ENCODE peak calls at places on chromosomes 11 and 22, in eight cellular contexts. One of them, this sample, is unnamed.

GRCh38 chr11:68840661-68841653 is 759 bp downstream of the CPT1A start:
- DNase-seq in colonic mucosa: peak; percentile 83
- DNase-seq in NB4: peak; percentile 77
- DNase-seq in body of pancreas: peak; percentile 76
- DNase-seq in skeletal muscle cell: no peak
- DNase-seq in right cardiac atrium: peak; percentile 85
- DNase-seq in transverse colon: peak; percentile 82
- DNase-seq in cardiac fibroblast: peak; percentile 53
- DNase-seq in this sample: peak; percentile 79

GRCh38 chr22:32034275-32034674 is 8.8 kb upstream of the SLC5A1 start:
- DNase-seq in cardiac fibroblast: no peak
- DNase-seq in colonic mucosa: no peak
- DNase-seq in right cardiac atrium: no peak
- DNase-seq in skeletal muscle cell: no peak
- DNase-seq in NB4: no peak
- DNase-seq in transverse colon: no peak
- DNase-seq in body of pancreas: no peak
- DNase-seq in this sample: no peak

GRCh38 chr22:29156507-29156906 is 49.2 kb upstream of the EMID1 start:
- DNase-seq in colonic mucosa: no peak
- DNase-seq in cardiac fibroblast: no peak
- DNase-seq in transverse colon: no peak
- DNase-seq in skeletal muscle cell: no peak
- DNase-seq in NB4: peak; percentile 63
- DNase-seq in right cardiac atrium: no peak
- DNase-seq in body of pancreas: no peak
- DNase-seq in this sample: no peak

GRCh38 chr11:27945323-27945722 is 162.6 kb downstream of the KIF18A start:
- DNase-seq in cardiac fibroblast: no peak
- DNase-seq in skeletal muscle cell: no peak
- DNase-seq in transverse colon: no peak
- DNase-seq in right cardiac atrium: no peak
- DNase-seq in colonic mucosa: no peak
- DNase-seq in NB4: no peak
- DNase-seq in body of pancreas: no peak
- DNase-seq in this sample: peak; percentile 67

GRCh38 chr11:124297921-124298320 is 15.8 kb downstream of the OR8D1 start:
- DNase-seq in body of pancreas: no peak
- DNase-seq in right cardiac atrium: no peak
- DNase-seq in transverse colon: no peak
- DNase-seq in skeletal muscle cell: peak; percentile 80
- DNase-seq in NB4: no peak
- DNase-seq in cardiac fibroblast: peak; percentile 85
- DNase-seq in colonic mucosa: no peak
- DNase-seq in this sample: no peak

GRCh38 chr22:22881116-22882032 is 6.2 kb upstream of the IGLL5 start:
- DNase-seq in skeletal muscle cell: no peak
- DNase-seq in colonic mucosa: no peak
- DNase-seq in right cardiac atrium: no peak
- DNase-seq in body of pancreas: no peak
- DNase-seq in cardiac fibroblast: no peak
- DNase-seq in NB4: no peak
- DNase-seq in transverse colon: no peak
- DNase-seq in this sample: no peak

GRCh38 chr11:110797453-110797852 is 85.2 kb upstream of the ARHGAP20 start:
- DNase-seq in NB4: peak; percentile 32
- DNase-seq in transverse colon: peak; percentile 11
- DNase-seq in skeletal muscle cell: no peak
- DNase-seq in cardiac fibroblast: peak; percentile 39
- DNase-seq in right cardiac atrium: peak; percentile 32
- DNase-seq in body of pancreas: no peak
- DNase-seq in colonic mucosa: no peak
- DNase-seq in this sample: no peak

GRCh38 chr22:35467788-35468187 is 67.8 kb downstream of the MCM5 start:
- DNase-seq in colonic mucosa: peak; percentile 76
- DNase-seq in NB4: no peak
- DNase-seq in transverse colon: peak; percentile 71
- DNase-seq in body of pancreas: peak; percentile 50
- DNase-seq in skeletal muscle cell: no peak
- DNase-seq in cardiac fibroblast: peak; percentile 62
- DNase-seq in right cardiac atrium: peak; percentile 95
- DNase-seq in this sample: peak; percentile 50

GRCh38 chr11:130677486-130678153 is 229.2 kb downstream of the ADAMTS15 start:
- DNase-seq in skeletal muscle cell: peak; percentile 36
- DNase-seq in cardiac fibroblast: peak; percentile 80
- DNase-seq in transverse colon: no peak
- DNase-seq in colonic mucosa: no peak
- DNase-seq in NB4: no peak
- DNase-seq in right cardiac atrium: no peak
- DNase-seq in body of pancreas: no peak
- DNase-seq in this sample: no peak

GRCh38 chr22:44261861-44262595 is 50.7 kb downstream of the SHISAL1 start:
- DNase-seq in body of pancreas: no peak
- DNase-seq in skeletal muscle cell: no peak
- DNase-seq in right cardiac atrium: peak; percentile 78
- DNase-seq in transverse colon: no peak
- DNase-seq in colonic mucosa: no peak
- DNase-seq in cardiac fibroblast: no peak
- DNase-seq in NB4: no peak
- DNase-seq in this sample: no peak

GRCh38 chr11:110606415-110606814 is 105.8 kb downstream of the ARHGAP20 start:
- DNase-seq in body of pancreas: no peak
- DNase-seq in NB4: no peak
- DNase-seq in cardiac fibroblast: no peak
- DNase-seq in right cardiac atrium: no peak
- DNase-seq in skeletal muscle cell: no peak
- DNase-seq in transverse colon: no peak
- DNase-seq in colonic mucosa: no peak
- DNase-seq in this sample: no peak

GRCh38 chr22:29793396-29793795 is 26.2 kb downstream of the UQCR10 start:
- DNase-seq in skeletal muscle cell: no peak
- DNase-seq in body of pancreas: no peak
- DNase-seq in transverse colon: no peak
- DNase-seq in cardiac fibroblast: no peak
- DNase-seq in colonic mucosa: no peak
- DNase-seq in right cardiac atrium: no peak
- DNase-seq in NB4: no peak
- DNase-seq in this sample: no peak

GRCh38 chr11:94926698-94927237 is 46.6 kb downstream of the CWC15 start:
- DNase-seq in transverse colon: peak; percentile 43
- DNase-seq in right cardiac atrium: peak; percentile 96
- DNase-seq in body of pancreas: peak; percentile 52
- DNase-seq in skeletal muscle cell: peak; percentile 95
- DNase-seq in colonic mucosa: peak; percentile 58
- DNase-seq in cardiac fibroblast: peak; percentile 96
- DNase-seq in NB4: peak; percentile 33
- DNase-seq in this sample: peak; percentile 13

GRCh38 chr11:94924074-94925031 is 49.0 kb downstream of the CWC15 start:
- DNase-seq in transverse colon: no peak
- DNase-seq in cardiac fibroblast: no peak
- DNase-seq in NB4: no peak
- DNase-seq in right cardiac atrium: no peak
- DNase-seq in skeletal muscle cell: no peak
- DNase-seq in body of pancreas: no peak
- DNase-seq in colonic mucosa: no peak
- DNase-seq in this sample: peak; percentile 8

GRCh38 chr11:94928146-94928995 is 45.0 kb downstream of the CWC15 start:
- DNase-seq in transverse colon: no peak
- DNase-seq in body of pancreas: no peak
- DNase-seq in cardiac fibroblast: peak; percentile 31
- DNase-seq in colonic mucosa: no peak
- DNase-seq in NB4: no peak
- DNase-seq in skeletal muscle cell: no peak
- DNase-seq in right cardiac atrium: no peak
- DNase-seq in this sample: no peak

GRCh38 chr11:94926271-94926625 is 47.1 kb downstream of the CWC15 start:
- DNase-seq in NB4: no peak
- DNase-seq in cardiac fibroblast: no peak
- DNase-seq in colonic mucosa: no peak
- DNase-seq in transverse colon: no peak
- DNase-seq in body of pancreas: no peak
- DNase-seq in skeletal muscle cell: peak; percentile 22
- DNase-seq in right cardiac atrium: no peak
- DNase-seq in this sample: no peak

GRCh38 chr11:94925422-94926270 is 47.7 kb downstream of the CWC15 start:
- DNase-seq in body of pancreas: no peak
- DNase-seq in skeletal muscle cell: no peak
- DNase-seq in colonic mucosa: no peak
- DNase-seq in right cardiac atrium: no peak
- DNase-seq in cardiac fibroblast: peak; percentile 10
- DNase-seq in NB4: no peak
- DNase-seq in transverse colon: no peak
- DNase-seq in this sample: no peak
- H3K4me3 ChIP-seq in body of pancreas: no peak overlapping the region
- H3K4me3 ChIP-seq in skeletal muscle cell: no peak overlapping the region
- H3K4me3 ChIP-seq in colonic mucosa: no peak overlapping the region
- H3K4me3 ChIP-seq in right cardiac atrium: no peak overlapping the region
- H3K4me3 ChIP-seq in cardiac fibroblast: no peak overlapping the region
- H3K4me3 ChIP-seq in NB4: no peak overlapping the region
- H3K4me3 ChIP-seq in transverse colon: no peak overlapping the region
- H3K4me3 ChIP-seq in this sample: no peak overlapping the region

DNA sequence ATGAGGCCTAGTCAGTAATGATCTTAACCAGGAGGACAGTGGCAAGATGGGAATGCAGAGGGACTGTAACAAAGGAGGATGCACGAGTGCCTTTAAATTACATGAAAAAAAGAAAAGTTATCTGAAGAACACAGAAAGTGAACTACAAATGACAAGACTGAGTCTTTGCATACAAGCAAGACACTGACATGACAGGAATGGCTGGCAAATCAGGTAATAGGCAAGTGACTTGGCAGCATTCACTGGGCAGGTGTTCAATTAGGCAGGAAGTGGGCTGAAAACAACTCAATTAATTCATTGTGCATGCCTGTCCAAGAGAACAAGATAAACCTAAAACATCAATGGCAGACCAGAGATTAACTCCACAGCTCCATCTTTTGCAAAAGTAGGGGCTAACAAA is 24.0 kb downstream of the SMCO4 start:
- DNase-seq in cardiac fibroblast: no peak
- DNase-seq in transverse colon: no peak
- DNase-seq in colonic mucosa: no peak
- DNase-seq in body of pancreas: no peak
- DNase-seq in right cardiac atrium: no peak
- DNase-seq in NB4: no peak
- DNase-seq in skeletal muscle cell: no peak
- DNase-seq in this sample: no peak
- H3K4me3 ChIP-seq in cardiac fibroblast: no peak overlapping the region
- H3K4me3 ChIP-seq in transverse colon: no peak overlapping the region
- H3K4me3 ChIP-seq in colonic mucosa: no peak overlapping the region
- H3K4me3 ChIP-seq in body of pancreas: no peak overlapping the region
- H3K4me3 ChIP-seq in right cardiac atrium: no peak overlapping the region
- H3K4me3 ChIP-seq in NB4: no peak overlapping the region
- H3K4me3 ChIP-seq in skeletal muscle cell: no peak overlapping the region
- H3K4me3 ChIP-seq in this sample: no peak overlapping the region

DNA sequence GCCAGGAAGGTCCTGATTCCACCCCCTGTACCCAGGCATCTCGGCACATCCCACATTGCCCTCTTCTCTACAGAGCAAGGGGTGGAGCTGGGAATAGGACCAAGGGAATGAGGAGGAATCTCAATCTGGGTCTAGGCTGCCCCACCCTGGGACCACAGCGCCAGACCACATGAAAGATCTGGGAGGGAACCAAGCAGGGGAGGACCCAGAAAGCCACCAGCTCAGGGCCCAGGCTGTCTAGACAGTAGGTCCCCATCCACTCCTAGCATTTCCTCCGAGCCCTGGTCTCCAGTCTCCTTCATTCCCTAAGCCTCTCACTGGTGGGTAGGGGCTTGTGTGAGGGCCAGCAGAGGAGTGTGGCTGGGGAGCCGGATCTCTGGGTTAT is 11.6 kb downstream of the PHLDB1 start:
- DNase-seq in colonic mucosa: no peak
- DNase-seq in transverse colon: no peak
- DNase-seq in cardiac fibroblast: peak; percentile 83
- DNase-seq in right cardiac atrium: peak; percentile 88
- DNase-seq in NB4: no peak
- DNase-seq in skeletal muscle cell: peak; percentile 51
- DNase-seq in body of pancreas: no peak
- DNase-seq in this sample: no peak
- H3K4me3 ChIP-seq in colonic mucosa: no peak overlapping the region
- H3K4me3 ChIP-seq in transverse colon: no peak overlapping the region
- H3K4me3 ChIP-seq in cardiac fibroblast: no peak overlapping the region
- H3K4me3 ChIP-seq in right cardiac atrium: no peak overlapping the region
- H3K4me3 ChIP-seq in NB4: no peak overlapping the region
- H3K4me3 ChIP-seq in skeletal muscle cell: no peak overlapping the region
- H3K4me3 ChIP-seq in body of pancreas: no peak overlapping the region
- H3K4me3 ChIP-seq in this sample: no peak overlapping the region

GRCh38 chr11:8268530-8269461 is 5.1 kb upstream of the LMO1 start:
- DNase-seq in colonic mucosa: no peak
- DNase-seq in right cardiac atrium: no peak
- DNase-seq in body of pancreas: no peak
- DNase-seq in NB4: no peak
- DNase-seq in cardiac fibroblast: no peak
- DNase-seq in skeletal muscle cell: no peak
- DNase-seq in transverse colon: no peak
- DNase-seq in this sample: no peak

GRCh38 chr11:8266246-8267241 is 2.9 kb upstream of the LMO1 start:
- DNase-seq in colonic mucosa: no peak
- DNase-seq in cardiac fibroblast: no peak
- DNase-seq in body of pancreas: no peak
- DNase-seq in transverse colon: no peak
- DNase-seq in NB4: no peak
- DNase-seq in right cardiac atrium: no peak
- DNase-seq in skeletal muscle cell: no peak
- DNase-seq in this sample: no peak

GRCh38 chr11:8267280-8267679 is 3.6 kb upstream of the LMO1 start:
- DNase-seq in right cardiac atrium: no peak
- DNase-seq in colonic mucosa: no peak
- DNase-seq in cardiac fibroblast: no peak
- DNase-seq in skeletal muscle cell: no peak
- DNase-seq in transverse colon: no peak
- DNase-seq in NB4: no peak
- DNase-seq in body of pancreas: no peak
- DNase-seq in this sample: no peak

GRCh38 chr11:8269636-8270035 is 6.0 kb upstream of the LMO1 start:
- DNase-seq in cardiac fibroblast: no peak
- DNase-seq in body of pancreas: no peak
- DNase-seq in transverse colon: no peak
- DNase-seq in colonic mucosa: no peak
- DNase-seq in right cardiac atrium: no peak
- DNase-seq in NB4: no peak
- DNase-seq in skeletal muscle cell: no peak
- DNase-seq in this sample: no peak

DNA sequence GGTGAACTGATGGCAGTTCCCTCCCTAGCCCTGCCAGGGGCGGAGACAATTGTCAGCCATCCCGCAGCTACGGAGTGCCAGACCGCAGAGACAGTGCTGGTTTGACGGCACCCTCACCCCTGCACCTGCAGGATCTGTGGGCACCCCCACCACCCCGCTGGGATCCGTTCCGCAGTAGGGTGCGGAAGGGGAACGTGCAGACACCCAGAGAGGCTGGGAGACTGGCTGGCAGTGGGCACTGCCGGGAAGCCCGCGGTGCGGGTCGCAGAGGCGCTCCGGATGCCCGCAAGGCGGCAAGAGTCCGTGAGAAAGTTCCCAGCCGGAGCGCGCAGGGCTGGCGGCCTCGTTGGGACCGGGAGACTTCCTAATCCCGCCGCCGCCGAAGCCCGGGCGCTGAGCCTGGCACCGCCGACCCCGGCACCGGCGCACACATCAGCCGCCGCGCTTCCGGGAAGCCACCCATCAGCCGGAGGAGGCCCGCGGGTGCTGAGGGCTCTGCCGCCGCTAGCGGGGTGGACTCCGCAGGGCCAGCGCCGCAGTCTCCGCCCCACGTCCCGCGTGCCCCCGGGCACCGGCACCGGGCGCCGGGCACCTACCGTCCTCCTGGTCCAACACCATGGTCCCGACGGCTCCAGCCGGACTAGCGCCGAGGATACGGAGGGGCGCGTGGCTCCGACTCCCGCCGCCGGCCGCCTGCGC is 4.3 kb upstream of the LMO1 start:
- DNase-seq in cardiac fibroblast: no peak
- DNase-seq in right cardiac atrium: no peak
- DNase-seq in transverse colon: no peak
- DNase-seq in body of pancreas: peak; percentile 60
- DNase-seq in skeletal muscle cell: no peak
- DNase-seq in colonic mucosa: no peak
- DNase-seq in NB4: no peak
- DNase-seq in this sample: no peak
- H3K4me3 ChIP-seq in cardiac fibroblast: no peak overlapping the region
- H3K4me3 ChIP-seq in right cardiac atrium: peak overlapping the region; percentile 71
- H3K4me3 ChIP-seq in transverse colon: peak overlapping the region; percentile 37
- H3K4me3 ChIP-seq in body of pancreas: no peak overlapping the region
- H3K4me3 ChIP-seq in skeletal muscle cell: peak overlapping the region; percentile 27
- H3K4me3 ChIP-seq in colonic mucosa: peak overlapping the region; percentile 30
- H3K4me3 ChIP-seq in NB4: no peak overlapping the region
- H3K4me3 ChIP-seq in this sample: peak overlapping the region; percentile 34

This sample was measured in small intestine.